ENCODE peak calls at places on chromosomes 11 and 22, in five cellular contexts. L is AG09319, N is AG10803, M is LoVo, Y is NCI-H146. S is an unnamed sample.

GRCh38 chr11:46127150-46127638 is 5.9 kb upstream of the PHF21A start:
- DNase-seq in L (no peak), N (peak), M (peak), Y (peak), S (no peak)

GRCh38 chr11:86346513-86346912 is 28.2 kb upstream of the CCDC81 start:
- DNase-seq in L (no peak), N (no peak), M (no peak), Y (no peak), S (no peak)

GRCh38 chr22:40340044-40340443 is 6.3 kb upstream of the ADSL start:
- DNase-seq in L (no peak), N (no peak), M (no peak), Y (no peak), S (no peak)

GRCh38 chr11:95360382-95360781 is 129.4 kb upstream of the SESN3 start:
- DNase-seq in L (no peak), N (peak), M (no peak), Y (no peak), S (no peak)

GRCh38 chr11:69122642-69123431 is 32.9 kb upstream of the SMIM38 start:
- DNase-seq in L (peak), N (peak), M (peak), Y (peak), S (peak)

GRCh38 chr11:3907590-3907989 is 52.1 kb downstream of the STIM1 start:
- DNase-seq in L (no peak), N (no peak), M (no peak), Y (no peak), S (no peak)

GRCh38 chr11:46392421-46393230 is 1.1 kb upstream of the CHRM4 start:
- DNase-seq in L (peak), N (peak), M (peak), Y (no peak), S (peak)

GRCh38 chr22:45866398-45867117 is 110.4 kb downstream of the WNT7B start:
- DNase-seq in L (no peak), N (no peak), M (no peak), Y (no peak), S (no peak)

GRCh38 chr11:126546694-126547093 is 191.2 kb downstream of the ST3GAL4 start:
- DNase-seq in L (no peak), N (no peak), M (no peak), Y (peak), S (no peak)

GRCh38 chr11:19673924-19674390 is 38.7 kb upstream of the NAV2 start:
- DNase-seq in L (no peak), N (peak), M (no peak), Y (no peak), S (no peak)

GRCh38 chr11:67629386-67630229 is at the start of gene NUDT8:
- DNase-seq in L (peak), N (peak), M (peak), Y (peak), S (peak)

GRCh38 chr22:32325416-32325801 is 32.3 kb upstream of the RFPL3 start:
- DNase-seq in L (no peak), N (no peak), M (no peak), Y (no peak), S (no peak)

GRCh38 chr11:5767056-5767455 is 13.0 kb downstream of the OR52N4 start:
- DNase-seq in L (no peak), N (no peak), M (no peak), Y (no peak), S (no peak)

GRCh38 chr22:30626413-30626812 is 9.2 kb upstream of the SLC35E4 start:
- DNase-seq in L (no peak), N (no peak), M (no peak), Y (no peak), S (no peak)

GRCh38 chr11:123253909-123254308 is 58.9 kb upstream of the CLMP start:
- DNase-seq in L (peak), N (peak), M (no peak), Y (no peak), S (no peak)

GRCh38 chr11:116427903-116428637 is 344.7 kb downstream of the BUD13 start:
- DNase-seq in L (no peak), N (no peak), M (peak), Y (peak), S (no peak)

GRCh38 chr11:111764621-111765020 is 1.6 kb downstream of the PPP2R1B start:
- DNase-seq in L (no peak), N (peak), M (no peak), Y (no peak), S (no peak)

GRCh38 chr11:58788355-58789023 is 56.0 kb downstream of the GLYATL2 start:
- DNase-seq in L (peak), N (peak), M (peak), Y (peak), S (no peak)

GRCh38 chr11:3127706-3128355 is 37.3 kb downstream of the OSBPL5 start:
- DNase-seq in L (no peak), N (no peak), M (no peak), Y (no peak), S (no peak)

GRCh38 chr11:29328961-29329441 is 687.8 kb downstream of the KCNA4 start:
- DNase-seq in L (peak), N (peak), M (peak), Y (peak), S (peak)

GRCh38 chr11:74055938-74056337 is 47.1 kb upstream of the UCP3 start:
- DNase-seq in L (no peak), N (peak), M (no peak), Y (peak), S (peak)

GRCh38 chr22:35631597-35631996 is 14.5 kb upstream of the MB start:
- DNase-seq in L (no peak), N (peak), M (peak), Y (peak), S (no peak)

GRCh38 chr11:43269229-43269928 is 42.4 kb upstream of the API5 start:
- DNase-seq in L (no peak), N (no peak), M (no peak), Y (no peak), S (no peak)

GRCh38 chr11:38971141-38971540 is 2373.1 kb upstream of the RAG2 start:
- DNase-seq in L (no peak), N (no peak), M (no peak), Y (no peak), S (no peak)

S was measured in smooth muscle cell of the brain vasculature.